ENCODE peak calls at places on chromosomes 4 and X, in eight cellular contexts. One of them, this sample, is unnamed.

GRCh38 chrX:50581405-50581804 is 110.8 kb upstream of the DGKK start:
- DNase-seq in PC-9: no peak
- DNase-seq in GM23248: no peak
- DNase-seq in MM.1S: no peak
- DNase-seq in SK-N-SH: no peak
- DNase-seq in HCT116: no peak
- DNase-seq in PC-3: no peak
- DNase-seq in OCI-LY7: no peak
- DNase-seq in this sample: peak; percentile 47

GRCh38 chr4:6466756-6467381 is 5.5 kb downstream of the PPP2R2C start:
- DNase-seq in PC-9: no peak
- DNase-seq in GM23248: no peak
- DNase-seq in MM.1S: no peak
- DNase-seq in SK-N-SH: no peak
- DNase-seq in HCT116: no peak
- DNase-seq in PC-3: no peak
- DNase-seq in OCI-LY7: no peak
- DNase-seq in this sample: no peak

GRCh38 chr4:25767877-25768475 is 94.8 kb downstream of the SEL1L3 start:
- DNase-seq in PC-9: no peak
- DNase-seq in GM23248: peak; percentile 82
- DNase-seq in MM.1S: peak; percentile 42
- DNase-seq in SK-N-SH: peak; percentile 73
- DNase-seq in HCT116: peak; percentile 37
- DNase-seq in PC-3: peak; percentile 69
- DNase-seq in OCI-LY7: peak; percentile 47
- DNase-seq in this sample: peak; percentile 84

GRCh38 chr4:119025916-119026661 is 109.5 kb upstream of the MYOZ2 start:
- DNase-seq in PC-9: peak; percentile 81
- DNase-seq in GM23248: peak; percentile 91
- DNase-seq in MM.1S: no peak
- DNase-seq in SK-N-SH: no peak
- DNase-seq in HCT116: peak; percentile 18
- DNase-seq in PC-3: peak; percentile 60
- DNase-seq in OCI-LY7: no peak
- DNase-seq in this sample: no peak

GRCh38 chr4:55445921-55446577 is 50.3 kb downstream of the TMEM165 start:
- DNase-seq in PC-9: no peak
- DNase-seq in GM23248: peak; percentile 89
- DNase-seq in MM.1S: no peak
- DNase-seq in SK-N-SH: no peak
- DNase-seq in HCT116: no peak
- DNase-seq in PC-3: peak; percentile 43
- DNase-seq in OCI-LY7: no peak
- DNase-seq in this sample: no peak

GRCh38 chrX:136586386-136586785 is 54.4 kb downstream of the VGLL1 start:
- DNase-seq in PC-9: no peak
- DNase-seq in GM23248: peak; percentile 44
- DNase-seq in MM.1S: no peak
- DNase-seq in SK-N-SH: no peak
- DNase-seq in HCT116: no peak
- DNase-seq in PC-3: peak; percentile 67
- DNase-seq in OCI-LY7: no peak
- DNase-seq in this sample: no peak

GRCh38 chrX:105876658-105877057 is 54.3 kb downstream of the NRK start:
- DNase-seq in PC-9: no peak
- DNase-seq in GM23248: no peak
- DNase-seq in MM.1S: peak; percentile 49
- DNase-seq in SK-N-SH: no peak
- DNase-seq in HCT116: peak; percentile 29
- DNase-seq in PC-3: peak; percentile 64
- DNase-seq in OCI-LY7: peak; percentile 3
- DNase-seq in this sample: peak; percentile 50

GRCh38 chr4:10007436-10007740 is 13.9 kb downstream of the SLC2A9 start:
- DNase-seq in PC-9: no peak
- DNase-seq in GM23248: no peak
- DNase-seq in MM.1S: no peak
- DNase-seq in SK-N-SH: no peak
- DNase-seq in HCT116: no peak
- DNase-seq in PC-3: no peak
- DNase-seq in OCI-LY7: no peak
- DNase-seq in this sample: no peak

GRCh38 chr4:89539374-89539773 is 231.8 kb upstream of the GPRIN3 start:
- DNase-seq in PC-9: no peak
- DNase-seq in GM23248: peak; percentile 73
- DNase-seq in MM.1S: no peak
- DNase-seq in SK-N-SH: no peak
- DNase-seq in HCT116: no peak
- DNase-seq in PC-3: peak; percentile 18
- DNase-seq in OCI-LY7: no peak
- DNase-seq in this sample: no peak

GRCh38 chr4:4446434-4446833 is 59.5 kb downstream of the NSG1 start:
- DNase-seq in PC-9: no peak
- DNase-seq in GM23248: peak; percentile 74
- DNase-seq in MM.1S: no peak
- DNase-seq in SK-N-SH: no peak
- DNase-seq in HCT116: no peak
- DNase-seq in PC-3: no peak
- DNase-seq in OCI-LY7: no peak
- DNase-seq in this sample: no peak

GRCh38 chrX:42149281-42149680 is 225.9 kb upstream of the CASK start:
- DNase-seq in PC-9: no peak
- DNase-seq in GM23248: no peak
- DNase-seq in MM.1S: no peak
- DNase-seq in SK-N-SH: no peak
- DNase-seq in HCT116: no peak
- DNase-seq in PC-3: no peak
- DNase-seq in OCI-LY7: no peak
- DNase-seq in this sample: no peak

GRCh38 chrX:119410027-119410819 is 11.1 kb downstream of the SLC25A43 start:
- DNase-seq in PC-9: peak; percentile 94
- DNase-seq in GM23248: peak; percentile 94
- DNase-seq in MM.1S: no peak
- DNase-seq in SK-N-SH: no peak
- DNase-seq in HCT116: peak; percentile 49
- DNase-seq in PC-3: peak; percentile 90
- DNase-seq in OCI-LY7: no peak
- DNase-seq in this sample: no peak

GRCh38 chr4:163280703-163281519 is 51.5 kb downstream of the NPY1R start:
- DNase-seq in PC-9: no peak
- DNase-seq in GM23248: no peak
- DNase-seq in MM.1S: no peak
- DNase-seq in SK-N-SH: no peak
- DNase-seq in HCT116: no peak
- DNase-seq in PC-3: no peak
- DNase-seq in OCI-LY7: no peak
- DNase-seq in this sample: no peak

GRCh38 chrX:25442501-25442900 is 426.7 kb upstream of the ARX start:
- DNase-seq in PC-9: no peak
- DNase-seq in GM23248: no peak
- DNase-seq in MM.1S: no peak
- DNase-seq in SK-N-SH: no peak
- DNase-seq in HCT116: no peak
- DNase-seq in PC-3: peak; percentile 4
- DNase-seq in OCI-LY7: no peak
- DNase-seq in this sample: peak; percentile 6

GRCh38 chr4:132614682-132615081 is 534.4 kb upstream of the PCDH10 start:
- DNase-seq in PC-9: no peak
- DNase-seq in GM23248: peak; percentile 19
- DNase-seq in MM.1S: no peak
- DNase-seq in SK-N-SH: no peak
- DNase-seq in HCT116: no peak
- DNase-seq in PC-3: no peak
- DNase-seq in OCI-LY7: peak; percentile 28
- DNase-seq in this sample: peak; percentile 5

GRCh38 chrX:124015721-124016120 is 54.2 kb downstream of the STAG2 start:
- DNase-seq in PC-9: no peak
- DNase-seq in GM23248: no peak
- DNase-seq in MM.1S: no peak
- DNase-seq in SK-N-SH: no peak
- DNase-seq in HCT116: no peak
- DNase-seq in PC-3: no peak
- DNase-seq in OCI-LY7: no peak
- DNase-seq in this sample: no peak
- H3K9me2 ChIP-seq in PC-9: no peaks in the 10 kb centered on the region
- H3K9me2 ChIP-seq in GM23248: no peaks in the 10 kb centered on the region
- H3K9me2 ChIP-seq in MM.1S: no peaks in the 10 kb centered on the region
- H3K9me2 ChIP-seq in SK-N-SH: no peaks in the 10 kb centered on the region
- H3K9me2 ChIP-seq in HCT116: no peaks in the 10 kb centered on the region
- H3K9me2 ChIP-seq in PC-3: no peaks in the 10 kb centered on the region
- H3K9me2 ChIP-seq in OCI-LY7: no peaks in the 10 kb centered on the region
- H3K9me2 ChIP-seq in this sample: no peaks in the 10 kb centered on the region

GRCh38 chr4:24625091-24625490 is 40.7 kb upstream of the DHX15 start:
- DNase-seq in PC-9: no peak
- DNase-seq in GM23248: no peak
- DNase-seq in MM.1S: no peak
- DNase-seq in SK-N-SH: no peak
- DNase-seq in HCT116: no peak
- DNase-seq in PC-3: no peak
- DNase-seq in OCI-LY7: no peak
- DNase-seq in this sample: no peak

GRCh38 chr4:24632011-24632410 is 47.7 kb upstream of the DHX15 start:
- DNase-seq in PC-9: peak; percentile 65
- DNase-seq in GM23248: no peak
- DNase-seq in MM.1S: no peak
- DNase-seq in SK-N-SH: no peak
- DNase-seq in HCT116: no peak
- DNase-seq in PC-3: peak; percentile 59
- DNase-seq in OCI-LY7: no peak
- DNase-seq in this sample: no peak

DNA sequence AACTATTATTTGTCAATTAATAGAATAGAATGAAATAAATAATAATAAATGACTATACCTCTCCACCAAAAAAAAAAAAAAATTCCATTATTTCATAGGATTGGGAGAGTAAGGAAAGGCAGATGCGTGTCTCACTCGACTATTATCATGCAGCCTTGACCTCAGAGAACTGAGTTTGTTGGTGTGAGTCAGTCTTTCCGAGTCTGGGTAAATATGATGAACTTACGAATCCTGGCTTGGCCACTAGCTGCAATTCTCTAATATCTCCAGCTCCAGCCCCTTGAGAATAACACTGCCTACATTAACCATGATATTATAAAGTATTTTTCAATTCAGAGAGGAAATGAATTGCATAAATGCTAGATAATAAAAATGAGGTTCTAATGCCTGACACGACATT is 46.6 kb upstream of the DHX15 start:
- DNase-seq in PC-9: no peak
- DNase-seq in GM23248: peak; percentile 6
- DNase-seq in MM.1S: no peak
- DNase-seq in SK-N-SH: no peak
- DNase-seq in HCT116: no peak
- DNase-seq in PC-3: peak; percentile 51
- DNase-seq in OCI-LY7: no peak
- DNase-seq in this sample: no peak
- H3K9me2 ChIP-seq in PC-9: no peaks in the 10 kb centered on the region
- H3K9me2 ChIP-seq in GM23248: no peaks in the 10 kb centered on the region
- H3K9me2 ChIP-seq in MM.1S: no peaks in the 10 kb centered on the region
- H3K9me2 ChIP-seq in SK-N-SH: no peaks in the 10 kb centered on the region
- H3K9me2 ChIP-seq in HCT116: no peaks in the 10 kb centered on the region
- H3K9me2 ChIP-seq in PC-3: no peaks in the 10 kb centered on the region
- H3K9me2 ChIP-seq in OCI-LY7: no peaks in the 10 kb centered on the region
- H3K9me2 ChIP-seq in this sample: no peaks in the 10 kb centered on the region

DNA sequence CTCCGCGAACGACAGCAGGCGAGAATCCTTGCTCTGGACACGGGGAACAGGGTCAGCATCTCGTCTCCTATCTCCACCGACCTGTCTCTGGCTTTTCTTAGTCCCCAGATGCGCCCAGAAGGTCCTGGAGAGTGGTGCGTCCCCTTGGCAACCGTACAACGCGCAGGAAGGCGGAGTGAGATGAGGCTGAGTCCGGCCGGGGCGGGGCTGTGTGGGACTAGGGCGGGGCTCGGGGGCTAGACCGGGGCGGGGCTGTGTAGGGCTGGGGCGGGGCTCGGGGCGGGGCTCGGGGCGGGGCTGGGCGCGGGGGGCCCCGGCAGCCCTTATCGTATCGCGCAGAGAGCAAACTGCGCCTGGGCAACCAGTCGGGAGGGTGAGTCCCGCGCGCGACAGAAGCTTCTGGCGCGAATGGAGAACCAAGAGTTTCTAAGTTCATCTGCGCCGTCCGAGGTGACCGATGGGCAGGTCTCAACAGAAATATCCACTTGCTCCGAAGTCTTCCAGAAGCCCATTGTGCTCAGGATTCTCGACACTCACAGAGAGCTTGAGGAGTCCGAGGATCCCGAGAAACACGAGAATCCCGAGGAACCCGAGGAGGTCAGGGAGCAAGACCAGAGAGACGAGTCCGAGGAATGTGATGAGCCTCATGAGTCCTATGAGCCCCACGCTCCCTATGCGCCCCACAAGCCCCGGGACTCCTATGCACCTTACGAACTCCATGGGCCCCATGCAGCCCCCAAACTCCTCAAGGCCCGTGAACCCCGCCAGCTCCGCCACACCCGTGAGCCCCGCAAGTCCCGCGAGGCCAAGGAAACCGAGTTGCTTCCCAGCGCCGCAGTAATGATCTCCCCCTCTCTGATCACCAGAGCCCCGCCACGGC is 24.9 kb downstream of the ARL9 start:
- DNase-seq in PC-9: peak; percentile 38
- DNase-seq in GM23248: peak; percentile 90
- DNase-seq in MM.1S: peak; percentile 88
- DNase-seq in SK-N-SH: peak; percentile 97
- DNase-seq in HCT116: peak; percentile 62
- DNase-seq in PC-3: peak; percentile 63
- DNase-seq in OCI-LY7: no peak
- DNase-seq in this sample: peak; percentile 95
- H3K9me2 ChIP-seq in PC-9: no peaks in the 10 kb centered on the region
- H3K9me2 ChIP-seq in GM23248: no peaks in the 10 kb centered on the region
- H3K9me2 ChIP-seq in MM.1S: no peaks in the 10 kb centered on the region
- H3K9me2 ChIP-seq in SK-N-SH: no peaks in the 10 kb centered on the region
- H3K9me2 ChIP-seq in HCT116: no peaks in the 10 kb centered on the region
- H3K9me2 ChIP-seq in PC-3: peaks cover 4% of the 10 kb centered on the region
- H3K9me2 ChIP-seq in OCI-LY7: no peaks in the 10 kb centered on the region
- H3K9me2 ChIP-seq in this sample: no peaks in the 10 kb centered on the region

GRCh38 chrX:9341305-9342201 is 123.3 kb upstream of the TBL1X start:
- DNase-seq in PC-9: peak; percentile 77
- DNase-seq in GM23248: peak; percentile 62
- DNase-seq in MM.1S: peak; percentile 82
- DNase-seq in SK-N-SH: peak; percentile 63
- DNase-seq in HCT116: no peak
- DNase-seq in PC-3: peak; percentile 59
- DNase-seq in OCI-LY7: peak; percentile 77
- DNase-seq in this sample: peak; percentile 50

GRCh38 chrX:9338986-9339385 is 125.9 kb upstream of the TBL1X start:
- DNase-seq in PC-9: no peak
- DNase-seq in GM23248: no peak
- DNase-seq in MM.1S: no peak
- DNase-seq in SK-N-SH: no peak
- DNase-seq in HCT116: no peak
- DNase-seq in PC-3: peak; percentile 73
- DNase-seq in OCI-LY7: no peak
- DNase-seq in this sample: no peak

GRCh38 chrX:9342581-9343051 is 122.2 kb upstream of the TBL1X start:
- DNase-seq in PC-9: peak; percentile 44
- DNase-seq in GM23248: peak; percentile 81
- DNase-seq in MM.1S: peak; percentile 63
- DNase-seq in SK-N-SH: peak; percentile 90
- DNase-seq in HCT116: peak; percentile 71
- DNase-seq in PC-3: peak; percentile 87
- DNase-seq in OCI-LY7: no peak
- DNase-seq in this sample: peak; percentile 84

GRCh38 chrX:9339603-9340569 is 125.0 kb upstream of the TBL1X start:
- DNase-seq in PC-9: no peak
- DNase-seq in GM23248: peak; percentile 19
- DNase-seq in MM.1S: peak; percentile 86
- DNase-seq in SK-N-SH: no peak
- DNase-seq in HCT116: no peak
- DNase-seq in PC-3: no peak
- DNase-seq in OCI-LY7: no peak
- DNase-seq in this sample: no peak

GRCh38 chrX:9340619-9341304 is 124.1 kb upstream of the TBL1X start:
- DNase-seq in PC-9: no peak
- DNase-seq in GM23248: peak; percentile 61
- DNase-seq in MM.1S: peak; percentile 50
- DNase-seq in SK-N-SH: peak; percentile 12
- DNase-seq in HCT116: no peak
- DNase-seq in PC-3: peak; percentile 25
- DNase-seq in OCI-LY7: peak; percentile 26
- DNase-seq in this sample: peak; percentile 27
- H3K9me2 ChIP-seq in PC-9: no peaks in the 10 kb centered on the region
- H3K9me2 ChIP-seq in GM23248: no peaks in the 10 kb centered on the region
- H3K9me2 ChIP-seq in MM.1S: no peaks in the 10 kb centered on the region
- H3K9me2 ChIP-seq in SK-N-SH: no peaks in the 10 kb centered on the region
- H3K9me2 ChIP-seq in HCT116: no peaks in the 10 kb centered on the region
- H3K9me2 ChIP-seq in PC-3: no peaks in the 10 kb centered on the region
- H3K9me2 ChIP-seq in OCI-LY7: no peaks in the 10 kb centered on the region
- H3K9me2 ChIP-seq in this sample: no peaks in the 10 kb centered on the region